ENCODE peak calls at places on chromosomes 5 and 9, in four cellular contexts. H is GM23338, L is adrenal gland, J is endodermal cell. F is an unnamed sample.

GRCh38 chr9:126128494-126129142 is 198.0 kb upstream of the MVB12B start:
- DNase-seq in H (no peak), L (no peak), J (peak), F (peak)

GRCh38 chr9:79185866-79186265 is 385.9 kb upstream of the TLE4 start:
- DNase-seq in H (no peak), L (no peak), J (no peak), F (no peak)

GRCh38 chr5:60872892-60873291 is 28.8 kb upstream of the ELOVL7 start:
- DNase-seq in H (no peak), L (no peak), J (no peak), F (no peak)

GRCh38 chr5:11903121-11903613 is 1.1 kb downstream of the CTNND2 start:
- DNase-seq in H (peak), L (no peak), J (no peak), F (no peak)

GRCh38 chr5:143880178-143880577 is 68.2 kb downstream of the HMHB1 start:
- DNase-seq in H (no peak), L (no peak), J (no peak), F (no peak)

GRCh38 chr5:131959906-131960305 is 14.4 kb upstream of the MEIKIN start:
- DNase-seq in H (no peak), L (peak), J (no peak), F (no peak)

GRCh38 chr5:32274548-32275420 is 38.0 kb downstream of the MTMR12 start:
- DNase-seq in H (no peak), L (no peak), J (peak), F (no peak)

GRCh38 chr5:72705178-72705577 is 111.3 kb upstream of the TNPO1 start:
- DNase-seq in H (no peak), L (no peak), J (no peak), F (no peak)

GRCh38 chr5:150461231-150461630 is 11.7 kb upstream of the RPS14 start:
- DNase-seq in H (peak), L (no peak), J (peak), F (no peak)

GRCh38 chr9:136092353-136092650 is 2.8 kb downstream of the NACC2 start:
- DNase-seq in H (no peak), L (no peak), J (peak), F (no peak)

GRCh38 chr5:120703923-120704445 is 239.9 kb downstream of the PRR16 start:
- DNase-seq in H (peak), L (no peak), J (no peak), F (no peak)

GRCh38 chr5:2538169-2538568 is 213.3 kb downstream of the IRX2 start:
- DNase-seq in H (peak), L (no peak), J (peak), F (no peak)

GRCh38 chr9:132804576-132805295 is 73.3 kb downstream of the AK8 start:
- DNase-seq in H (no peak), L (no peak), J (peak), F (no peak)

GRCh38 chr5:98605010-98605425 is 168.4 kb upstream of the RGMB start:
- DNase-seq in H (no peak), L (no peak), J (peak), F (no peak)

GRCh38 chr9:84163227-84163626 is 177.3 kb downstream of the SLC28A3 start:
- DNase-seq in H (no peak), L (no peak), J (no peak), F (no peak)

GRCh38 chr5:137218471-137218870 is 280.7 kb downstream of the SPOCK1 start:
- DNase-seq in H (no peak), L (no peak), J (no peak), F (no peak)

GRCh38 chr5:103263054-103263453 is 4.5 kb downstream of the MACIR start:
- DNase-seq in H (no peak), L (no peak), J (no peak), F (no peak)

GRCh38 chr5:107425541-107426031 is 245.2 kb downstream of the EFNA5 start:
- DNase-seq in H (no peak), L (no peak), J (no peak), F (no peak)

GRCh38 chr5:15103130-15103529 is 231.6 kb upstream of the ANKH start:
- DNase-seq in H (no peak), L (no peak), J (no peak), F (no peak)

GRCh38 chr5:5880364-5880763 is 457.9 kb downstream of the ICE1 start:
- DNase-seq in H (no peak), L (no peak), J (no peak), F (no peak)

GRCh38 chr5:5883116-5883515 is 460.6 kb downstream of the ICE1 start:
- DNase-seq in H (no peak), L (no peak), J (no peak), F (no peak)

GRCh38 chr5:5883562-5883961 is 461.1 kb downstream of the ICE1 start:
- DNase-seq in H (no peak), L (no peak), J (no peak), F (no peak)

GRCh38 chr5:5882706-5883105 is 460.2 kb downstream of the ICE1 start:
- DNase-seq in H (no peak), L (no peak), J (no peak), F (no peak)

GRCh38 chr5:5881294-5881693 is 458.8 kb downstream of the ICE1 start:
- DNase-seq in H (peak), L (no peak), J (peak), F (no peak)
- TF ChIP-seq CTCF in H (peak), L (no peak), J (peak), F (no peak)

GRCh38 chr5:152593388-152593787 is 188.3 kb upstream of the NMUR2 start:
- DNase-seq in H (peak), L (no peak), J (no peak), F (no peak)
- TF ChIP-seq CTCF in H (peak), L (no peak), J (peak), F (peak)

GRCh38 chr9:99821187-99822095 is at the start of gene NR4A3:
- DNase-seq in H (peak), L (peak), J (peak), F (peak)

GRCh38 chr9:99818439-99818992 is 3.2 kb upstream of the NR4A3 start:
- DNase-seq in H (peak), L (no peak), J (peak), F (no peak)

GRCh38 chr9:99820330-99821186 is 1.1 kb upstream of the NR4A3 start:
- DNase-seq in H (peak), L (peak), J (no peak), F (no peak)

GRCh38 chr9:99819123-99819483 is 2.6 kb upstream of the NR4A3 start:
- DNase-seq in H (no peak), L (no peak), J (no peak), F (no peak)

GRCh38 chr9:99819484-99820329 is 2.0 kb upstream of the NR4A3 start:
- DNase-seq in H (peak), L (peak), J (peak), F (peak)
- TF ChIP-seq CTCF in H (peak), L (no peak), J (no peak), F (peak)

GRCh38 chr5:5042786-5043185 is 97.3 kb upstream of the ADAMTS16 start:
- DNase-seq in H (no peak), L (no peak), J (no peak), F (no peak)

GRCh38 chr5:5037674-5038073 is 102.5 kb upstream of the ADAMTS16 start:
- DNase-seq in H (no peak), L (no peak), J (no peak), F (no peak)

GRCh38 chr5:5043346-5043745 is 96.8 kb upstream of the ADAMTS16 start:
- DNase-seq in H (no peak), L (no peak), J (no peak), F (no peak)

GRCh38 chr5:5039918-5040317 is 100.2 kb upstream of the ADAMTS16 start:
- DNase-seq in H (no peak), L (no peak), J (no peak), F (no peak)

DNA sequence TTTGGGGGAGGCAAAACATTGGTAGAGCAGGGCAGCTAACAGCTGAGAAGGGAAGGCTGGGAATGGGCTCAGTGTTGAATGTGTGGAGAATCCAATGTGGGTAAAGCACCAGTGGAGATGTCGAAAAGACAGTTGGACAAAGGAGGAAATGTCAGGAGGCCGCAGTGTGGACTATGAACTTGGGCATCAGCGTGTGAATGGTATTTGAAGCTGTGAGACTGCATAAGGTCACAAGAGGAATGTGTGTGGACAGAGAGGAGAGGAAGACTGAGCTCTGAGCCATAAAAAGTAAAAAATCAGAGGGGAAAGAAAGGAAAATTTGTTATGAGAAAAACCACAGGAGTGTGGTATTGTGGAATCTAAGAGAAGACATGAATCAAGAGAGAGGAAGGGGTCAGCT is 99.4 kb upstream of the ADAMTS16 start:
- DNase-seq in H (no peak), L (no peak), J (no peak), F (no peak)
- TF ChIP-seq CTCF in H (no peak), L (no peak), J (no peak), F (no peak)

DNA sequence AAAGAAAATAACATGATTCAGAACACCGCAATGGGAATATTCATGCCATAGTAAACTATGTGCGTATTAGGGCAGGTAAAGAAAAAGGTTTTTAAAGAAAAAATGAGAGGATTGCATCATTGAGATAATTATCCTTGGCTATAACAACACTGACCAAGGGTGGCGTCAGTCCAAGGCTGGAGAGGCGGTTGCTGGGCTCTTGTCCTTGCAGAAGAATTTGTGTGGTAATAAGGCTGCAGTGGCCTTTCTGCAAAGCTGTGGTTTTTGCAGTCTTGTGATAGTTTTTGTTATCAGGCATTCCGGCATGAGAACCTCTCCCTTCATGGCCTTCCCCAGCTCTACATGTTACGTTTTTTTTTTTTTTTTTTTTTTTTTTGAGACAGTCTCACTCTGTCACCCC is 14.0 kb downstream of the BOD1 start:
- DNase-seq in H (peak), L (peak), J (no peak), F (no peak)
- TF ChIP-seq CTCF in H (peak), L (no peak), J (peak), F (no peak)

DNA sequence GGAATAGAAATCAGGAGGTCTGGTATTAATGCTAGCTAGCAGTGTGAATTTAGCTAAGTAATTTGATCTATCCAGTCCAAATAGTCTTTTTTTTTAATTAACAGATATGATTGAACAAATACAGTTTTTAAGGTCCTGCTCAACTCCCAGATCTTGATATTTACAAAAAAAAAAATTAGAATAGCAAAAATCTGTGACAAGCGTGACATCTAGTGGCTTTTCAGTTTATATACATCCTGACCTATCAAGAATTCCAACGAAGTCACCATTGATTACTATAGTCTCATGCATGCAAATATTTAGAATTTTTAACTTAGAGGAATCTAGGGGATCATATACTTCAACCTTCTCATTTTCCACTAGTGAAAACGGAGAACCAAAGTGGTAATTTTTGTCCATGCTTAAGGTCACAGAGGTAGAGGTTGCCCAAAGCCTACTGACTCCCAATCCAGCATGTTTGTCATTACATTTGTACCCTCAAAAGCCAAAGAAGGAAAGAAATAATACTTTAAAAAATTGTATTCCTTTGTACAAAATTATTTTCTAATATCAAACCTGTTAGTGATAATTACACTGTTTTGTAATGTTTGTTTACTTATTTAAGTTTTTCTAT is 17.6 kb upstream of the TARS1 start:
- DNase-seq in H (peak), L (no peak), J (no peak), F (no peak)
- TF ChIP-seq CTCF in H (peak), L (peak), J (peak), F (peak)

DNA sequence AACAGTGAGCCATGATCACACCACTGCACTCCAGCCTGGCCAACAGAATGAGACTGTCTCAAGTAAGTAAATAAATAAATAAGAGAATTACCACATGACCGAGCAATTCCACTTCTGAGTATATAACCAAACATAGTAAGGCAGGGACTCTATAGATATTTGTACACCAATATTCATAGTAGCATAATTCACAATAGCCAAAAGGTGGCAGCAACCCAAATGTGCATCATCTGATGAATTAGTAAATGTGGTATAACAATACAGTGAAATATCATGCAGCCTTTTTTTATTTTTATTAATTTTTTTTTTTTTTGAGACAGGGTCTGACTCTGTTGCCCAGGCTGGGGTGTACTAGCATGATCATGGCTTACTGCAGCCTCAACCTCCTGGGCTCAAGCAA is 33.1 kb downstream of the ALDH7A1 start:
- DNase-seq in H (no peak), L (no peak), J (no peak), F (no peak)
- TF ChIP-seq CTCF in H (no peak), L (no peak), J (no peak), F (peak)

GRCh38 chr9:127206666-127207065 is 57.9 kb upstream of the GARNL3 start:
- DNase-seq in H (no peak), L (no peak), J (no peak), F (no peak)

GRCh38 chr9:127202461-127203139 is 62.0 kb upstream of the GARNL3 start:
- DNase-seq in H (no peak), L (no peak), J (no peak), F (peak)

GRCh38 chr9:127203501-127204327 is 60.9 kb upstream of the GARNL3 start:
- DNase-seq in H (no peak), L (no peak), J (no peak), F (peak)

GRCh38 chr9:127205952-127206351 is 58.6 kb upstream of the GARNL3 start:
- DNase-seq in H (no peak), L (no peak), J (no peak), F (peak)

GRCh38 chr9:127204771-127205470 is 59.7 kb upstream of the GARNL3 start:
- DNase-seq in H (peak), L (peak), J (no peak), F (peak)
- TF ChIP-seq CTCF in H (peak), L (peak), J (peak), F (peak)

GRCh38 chr5:94157704-94158608 is 416.6 kb upstream of the POU5F2 start:
- DNase-seq in H (peak), L (no peak), J (no peak), F (no peak)
- TF ChIP-seq CTCF in H (peak), L (no peak), J (peak), F (no peak)

GRCh38 chr9:96651626-96652025 is 3.5 kb downstream of the PRXL2C start:
- DNase-seq in H (peak), L (no peak), J (no peak), F (no peak)

GRCh38 chr9:96655198-96655851 is at the start of gene PRXL2C:
- DNase-seq in H (peak), L (peak), J (peak), F (no peak)

GRCh38 chr9:96649620-96650323 is 5.3 kb downstream of the PRXL2C start:
- DNase-seq in H (peak), L (no peak), J (peak), F (no peak)

DNA sequence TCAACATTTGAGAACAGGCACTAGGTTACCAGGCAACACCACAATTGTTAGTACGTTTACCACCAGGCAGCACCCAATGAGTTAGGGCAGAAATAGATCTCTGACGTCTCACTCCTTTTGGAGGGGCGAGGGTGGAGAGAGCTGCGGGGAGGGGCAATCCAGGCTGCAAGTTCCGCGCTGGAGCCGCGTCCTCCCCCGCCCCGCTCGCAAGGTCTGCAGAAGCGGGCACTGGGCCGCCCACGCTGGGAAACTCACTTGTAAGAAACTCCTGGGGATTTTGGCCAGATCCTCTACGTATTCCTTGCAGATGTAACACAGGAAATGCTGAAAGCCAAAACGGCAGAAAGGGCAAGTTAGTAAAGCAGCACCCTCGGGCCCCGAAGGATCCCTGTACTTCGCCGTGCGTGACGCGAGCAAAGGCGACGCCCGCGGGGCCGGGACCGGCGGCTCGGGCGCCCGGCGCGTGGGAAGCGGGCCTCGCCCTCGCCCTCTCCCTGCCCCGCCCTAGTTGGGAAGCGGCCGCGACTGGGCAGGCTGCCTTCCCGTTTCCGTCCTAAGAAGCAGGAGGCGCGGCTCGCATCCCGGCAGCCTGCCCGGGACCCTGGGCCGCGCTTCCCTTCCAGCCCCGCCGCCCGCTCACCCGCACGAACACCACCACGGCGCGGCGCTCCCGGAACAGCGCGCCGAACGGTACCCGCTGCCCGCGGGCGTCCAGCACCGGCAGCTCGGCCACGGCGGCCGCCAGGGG is 493 bp downstream of the PRXL2C start:
- DNase-seq in H (peak), L (peak), J (peak), F (no peak)
- TF ChIP-seq CTCF in H (peak), L (no peak), J (peak), F (peak)